ENCODE peak calls at places on chromosomes 5 and 9, in five cellular contexts. D is activated CD4-positive, alpha-beta T cell treated with anti-CD3 and anti-CD28 coated beads, Interleukin-2, amount 50 U/mL, for 48 hours; H is osteocyte; S is cardiac septum; C is NCI-H1105. W is an unnamed sample.

GRCh38 chr9:95171001-95171400 is 146.5 kb downstream of the FANCC start:
- DNase-seq in D (no peak), H (no peak), S (no peak), C (peak; percentile 31), W (no peak)

GRCh38 chr5:151617383-151617840 is 26.3 kb upstream of the FAT2 start:
- DNase-seq in D (no peak), H (no peak), S (no peak), C (no peak), W (no peak)

GRCh38 chr9:126440938-126441337 is 114.3 kb downstream of the MVB12B start:
- DNase-seq in D (no peak), H (no peak), S (no peak), C (peak; percentile 51), W (no peak)

GRCh38 chr9:113807173-113808061 is 68.7 kb upstream of the ZNF618 start:
- DNase-seq in D (peak; percentile 33), H (peak; percentile 82), S (no peak), C (peak; percentile 29), W (no peak)

GRCh38 chr9:127878001-127878651 is 651 bp upstream of the AK1 start:
- DNase-seq in D (no peak), H (no peak), S (no peak), C (no peak), W (no peak)

GRCh38 chr9:73073337-73074175 is 78.1 kb upstream of the ANXA1 start:
- DNase-seq in D (no peak), H (no peak), S (no peak), C (no peak), W (no peak)

GRCh38 chr5:53302524-53302923 is 177.9 kb upstream of the FST start:
- DNase-seq in D (no peak), H (no peak), S (no peak), C (no peak), W (no peak)

GRCh38 chr5:10172242-10172641 is 77.4 kb downstream of the ATPSCKMT start:
- DNase-seq in D (no peak), H (no peak), S (no peak), C (no peak), W (no peak)

GRCh38 chr5:135335031-135335828 is 63.8 kb downstream of the MACROH2A1 start:
- DNase-seq in D (no peak), H (no peak), S (no peak), C (no peak), W (no peak)

GRCh38 chr9:11269036-11269435 is 656.2 kb upstream of the PTPRD start:
- DNase-seq in D (no peak), H (no peak), S (no peak), C (no peak), W (no peak)

GRCh38 chr5:165333623-165334022 is 1828.2 kb downstream of the MAT2B start:
- DNase-seq in D (no peak), H (no peak), S (no peak), C (no peak), W (no peak)

GRCh38 chr9:36913393-36914211 is 120.5 kb downstream of the PAX5 start:
- DNase-seq in D (no peak), H (no peak), S (no peak), C (no peak), W (no peak)

GRCh38 chr9:120383999-120384924 is 195.7 kb downstream of the CDK5RAP2 start:
- DNase-seq in D (no peak), H (peak; percentile 92), S (peak; percentile 62), C (no peak), W (no peak)

W was measured in chondrocyte.